ENCODE peak calls at places on chromosomes 12 and 14, in six cellular contexts. B is stimulated activated CD4-positive, alpha-beta T cell treated with anti-CD3 and anti-CD28 coated beads, Interleukin-4, amount 100 ng/mL, for 1 hour; D is uterus; V is neural crest cell; C is T-helper 9 cell; N is Kasumi-1. K is an unnamed sample.

GRCh38 chr14:68208218-68208617 is 388.6 kb downstream of the RAD51B start:
- DNase-seq in B (no peak), D (no peak), V (no peak), C (no peak), N (no peak), K (no peak)

GRCh38 chr14:59254911-59255545 is 66.6 kb downstream of the DAAM1 start:
- DNase-seq in B (no peak), D (peak; percentile 24), V (no peak), C (no peak), N (no peak), K (no peak)

GRCh38 chr12:109154485-109155438 is 38.4 kb downstream of the ACACB start:
- DNase-seq in B (peak; percentile 80), D (peak; percentile 88), V (peak; percentile 70), C (peak; percentile 79), N (peak; percentile 77), K (peak; percentile 12)

GRCh38 chr14:74141703-74142102 is 56.9 kb downstream of the LIN52 start:
- DNase-seq in B (no peak), D (no peak), V (no peak), C (no peak), N (no peak), K (no peak)

GRCh38 chr12:52873832-52874572 is 25.2 kb upstream of the KRT78 start:
- DNase-seq in B (peak; percentile 59), D (peak; percentile 87), V (peak; percentile 33), C (peak; percentile 28), N (peak; percentile 59), K (no peak)

GRCh38 chr12:52865090-52865944 is 16.5 kb upstream of the KRT78 start:
- DNase-seq in B (no peak), D (peak; percentile 59), V (peak; percentile 78), C (peak; percentile 4), N (peak; percentile 30), K (no peak)

GRCh38 chr12:49548822-49549648 is 10.2 kb downstream of the KCNH3 start:
- DNase-seq in B (peak; percentile 44), D (no peak), V (no peak), C (no peak), N (no peak), K (no peak)

GRCh38 chr14:36356862-36357261 is 36.4 kb upstream of the MBIP start:
- DNase-seq in B (no peak), D (no peak), V (no peak), C (no peak), N (no peak), K (no peak)

GRCh38 chr12:21656931-21657335 is 709 bp downstream of the LDHB start:
- DNase-seq in B (peak; percentile 44), D (peak; percentile 18), V (peak; percentile 16), C (peak; percentile 10), N (peak; percentile 53), K (no peak)

GRCh38 chr12:42097971-42098370 is 46.7 kb downstream of the GXYLT1 start:
- DNase-seq in B (no peak), D (no peak), V (no peak), C (no peak), N (peak; percentile 39), K (peak; percentile 42)

GRCh38 chr14:81125536-81125935 is 95.2 kb downstream of the GTF2A1 start:
- DNase-seq in B (no peak), D (no peak), V (no peak), C (no peak), N (no peak), K (no peak)

GRCh38 chr14:47442206-47442605 is 233.2 kb downstream of the MDGA2 start:
- DNase-seq in B (no peak), D (no peak), V (no peak), C (no peak), N (no peak), K (no peak)

GRCh38 chr14:64685364-64686130 is 18.7 kb upstream of the PLEKHG3 start:
- DNase-seq in B (no peak), D (no peak), V (no peak), C (no peak), N (peak; percentile 82), K (no peak)

GRCh38 chr12:129162805-129163204 is 309.5 kb downstream of the GLT1D1 start:
- DNase-seq in B (no peak), D (no peak), V (no peak), C (no peak), N (no peak), K (no peak)

GRCh38 chr12:111211910-111212757 is 156.8 kb downstream of the PHETA1 start:
- DNase-seq in B (no peak), D (no peak), V (peak; percentile 36), C (no peak), N (no peak), K (no peak)

GRCh38 chr14:100022772-100023451 is 42.3 kb upstream of the EVL start:
- DNase-seq in B (no peak), D (peak; percentile 62), V (no peak), C (no peak), N (no peak), K (no peak)

GRCh38 chr12:112386726-112387125 is 4.5 kb upstream of the HECTD4 start:
- DNase-seq in B (no peak), D (peak; percentile 29), V (no peak), C (no peak), N (peak; percentile 38), K (no peak)

GRCh38 chr14:60506462-60506984 is 2.4 kb upstream of the SIX6 start:
- DNase-seq in B (no peak), D (no peak), V (no peak), C (no peak), N (no peak), K (no peak)

GRCh38 chr14:50335989-50336391 is 23.9 kb downstream of the DMAC2L start:
- DNase-seq in B (no peak), D (peak; percentile 32), V (peak; percentile 21), C (no peak), N (peak; percentile 81), K (no peak)